ENCODE peak calls at places on chromosomes 13 and 19, in five cellular contexts. W, S, V, Y and J are unnamed samples.
A peak's percentile ranks its signal among the peaks of the same experiment; 100 is the strongest.

GRCh38 chr19:38583219-38583984 is 34.4 kb downstream of the MAP4K1 start:
- DNase-seq in W (no peak), S (no peak), V (no peak), Y (no peak), J (no peak)

GRCh38 chr13:73179906-73180305 is 121.1 kb downstream of the KLF5 start:
- DNase-seq in W (no peak), S (peak; percentile 80), V (no peak), Y (no peak), J (no peak)

GRCh38 chr19:15159251-15159650 is 41.5 kb downstream of the NOTCH3 start:
- DNase-seq in W (peak; percentile 74), S (peak; percentile 33), V (peak; percentile 17), Y (no peak), J (no peak)

GRCh38 chr19:21028969-21029268 is 8.5 kb downstream of the ZNF430 start:
- DNase-seq in W (no peak), S (no peak), V (no peak), Y (no peak), J (no peak)

GRCh38 chr19:10334340-10335148 is 1.2 kb upstream of the RAVER1 start:
- DNase-seq in W (peak; percentile 92), S (peak; percentile 93), V (peak; percentile 93), Y (peak; percentile 94), J (peak; percentile 59)

GRCh38 chr19:1713170-1713569 is 40.1 kb upstream of the ONECUT3 start:
- DNase-seq in W (no peak), S (no peak), V (no peak), Y (no peak), J (no peak)

GRCh38 chr13:48194392-48194754 is 38.6 kb upstream of the ITM2B start:
- DNase-seq in W (no peak), S (no peak), V (no peak), Y (no peak), J (no peak)

GRCh38 chr19:46818812-46819211 is 30.4 kb upstream of the SLC1A5 start:
- DNase-seq in W (peak; percentile 65), S (peak; percentile 33), V (peak; percentile 69), Y (peak; percentile 47), J (no peak)

GRCh38 chr13:35388456-35388855 is 88.0 kb downstream of the MAB21L1 start:
- DNase-seq in W (no peak), S (no peak), V (no peak), Y (no peak), J (no peak)

DNA sequence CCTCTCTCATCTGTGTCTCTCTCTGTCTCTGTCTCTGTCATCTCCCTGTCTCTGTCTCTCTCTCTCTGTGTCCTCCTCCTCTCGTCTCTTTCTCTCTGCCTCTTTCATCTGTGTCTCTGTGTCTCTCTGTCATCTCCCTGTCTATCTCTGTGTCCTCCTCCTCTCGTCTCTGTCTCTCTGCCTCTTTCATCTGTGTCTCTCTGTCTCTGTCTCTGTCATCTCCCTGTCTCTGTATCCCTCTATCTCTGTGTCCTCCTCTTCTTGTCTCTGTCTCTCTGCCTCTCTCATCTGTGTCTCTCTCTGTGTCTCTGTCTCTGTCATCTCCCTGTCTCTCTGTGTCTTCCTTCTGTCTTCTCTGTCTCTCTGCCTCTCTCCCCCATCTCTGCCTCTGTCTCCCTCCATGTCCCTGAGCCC is 551 bp upstream of the EBI3 start:
- DNase-seq in W (no peak), S (no peak), V (no peak), Y (no peak), J (no peak)
- H3K4me3 ChIP-seq in W (no peak overlapping the region), S (no peak overlapping the region), V (no peak overlapping the region), Y (no peak overlapping the region), J (no peak overlapping the region)

GRCh38 chr13:111116830-111117229 is 1.7 kb downstream of the ARHGEF7 start:
- DNase-seq in W (no peak), S (peak; percentile 14), V (no peak), Y (no peak), J (no peak)
- H3K4me2 ChIP-seq in W (no peak overlapping the region), S (no peak overlapping the region), V (no peak overlapping the region), Y (no peak overlapping the region), J (no peak overlapping the region)

GRCh38 chr19:17680235-17680722 is 7.9 kb downstream of the UNC13A start:
- DNase-seq in W (peak; percentile 63), S (peak; percentile 62), V (peak; percentile 75), Y (peak; percentile 51), J (no peak)
- H3K4me3 ChIP-seq in W (no peak overlapping the region), S (peak overlapping the region; percentile 0), V (peak overlapping the region; percentile 43), Y (peak overlapping the region; percentile 16), J (no peak overlapping the region)

DNA sequence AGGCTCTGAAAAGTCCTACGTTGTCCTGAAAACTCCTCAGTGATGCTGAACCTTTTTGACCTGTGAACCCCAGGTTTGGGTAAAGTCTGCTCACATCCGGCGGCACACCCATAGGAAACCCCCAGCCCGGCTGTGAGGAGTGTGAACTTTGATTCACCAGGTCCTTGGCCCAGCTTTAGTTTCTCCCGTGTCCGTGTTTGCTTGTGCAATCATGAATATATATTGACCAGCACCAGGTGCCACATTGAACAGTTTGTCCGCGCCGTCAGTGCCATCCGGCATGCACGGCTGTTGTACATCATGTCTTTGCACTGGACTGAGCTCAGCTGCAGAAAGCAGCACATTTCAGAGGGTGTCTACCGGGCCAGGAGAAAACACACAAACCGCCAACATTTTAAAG is 45.3 kb downstream of the NFIC start:
- DNase-seq in W (no peak), S (no peak), V (no peak), Y (no peak), J (no peak)
- H3K4me2 ChIP-seq in W (no peak overlapping the region), S (no peak overlapping the region), V (no peak overlapping the region), Y (no peak overlapping the region), J (no peak overlapping the region)

GRCh38 chr19:519449-519865 is 12.1 kb upstream of the CDC34 start:
- DNase-seq in W (no peak), S (no peak), V (no peak), Y (no peak), J (no peak)

GRCh38 chr19:518292-519231 is 11.3 kb downstream of the TPGS1 start:
- DNase-seq in W (peak; percentile 93), S (peak; percentile 63), V (no peak), Y (no peak), J (no peak)

GRCh38 chr19:516884-517424 is 9.7 kb downstream of the TPGS1 start:
- DNase-seq in W (peak; percentile 56), S (no peak), V (no peak), Y (no peak), J (no peak)

GRCh38 chr19:514166-514663 is 6.9 kb downstream of the TPGS1 start:
- DNase-seq in W (no peak), S (no peak), V (no peak), Y (no peak), J (no peak)

GRCh38 chr19:517721-518136 is 10.4 kb downstream of the TPGS1 start:
- DNase-seq in W (no peak), S (no peak), V (no peak), Y (no peak), J (no peak)
- H3K4me3 ChIP-seq in W (no peak overlapping the region), S (no peak overlapping the region), V (no peak overlapping the region), Y (no peak overlapping the region), J (no peak overlapping the region)

DNA sequence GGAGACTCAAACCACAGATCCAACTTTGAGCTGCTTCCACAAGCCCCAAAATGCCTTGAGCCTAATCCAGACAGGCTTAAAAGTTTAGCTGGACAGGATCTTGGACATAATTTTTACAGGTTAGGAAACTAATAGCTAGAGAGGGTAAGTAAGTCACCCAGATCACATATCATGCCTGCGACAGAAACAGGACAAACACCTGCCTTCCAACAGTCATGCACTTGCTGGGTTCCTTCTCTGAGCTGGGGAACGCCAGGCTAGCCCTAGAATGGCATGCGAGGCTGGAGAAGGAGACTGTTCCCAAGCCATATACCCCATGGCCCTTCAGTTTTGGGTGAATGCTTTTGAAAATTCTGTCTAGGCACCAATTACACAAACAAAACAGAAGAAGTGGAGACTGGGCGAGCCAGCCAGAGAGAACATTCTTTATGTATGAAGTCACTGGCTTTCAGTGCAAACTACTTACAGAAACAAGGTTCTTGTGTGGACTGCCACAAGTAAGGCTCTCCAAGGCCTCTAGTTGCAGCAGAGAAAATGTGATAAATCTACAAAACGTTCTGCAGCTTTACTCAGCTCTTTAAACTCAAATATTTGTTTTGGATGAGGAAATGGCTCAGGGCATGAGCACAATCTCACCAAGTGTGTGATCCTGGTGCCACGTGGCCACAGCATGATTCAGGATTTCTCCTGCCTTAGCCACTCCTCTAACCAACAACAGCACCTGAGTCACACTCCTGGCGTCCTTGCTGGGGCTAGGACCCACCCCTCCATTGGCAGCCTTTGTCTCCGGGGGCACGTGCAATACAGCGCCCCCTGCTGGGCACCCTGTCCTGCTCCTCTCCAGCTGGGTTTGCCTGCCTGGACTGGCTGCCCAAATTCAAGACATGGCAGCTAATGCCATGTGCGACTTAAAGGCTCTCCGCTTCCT is 73.4 kb upstream of the UBL3 start:
- DNase-seq in W (peak; percentile 98), S (peak; percentile 99), V (peak; percentile 98), Y (peak; percentile 97), J (no peak)
- H3K4me2 ChIP-seq in W (no peak overlapping the region), S (peak overlapping the region; percentile 53), V (peak overlapping the region; percentile 93), Y (peak overlapping the region; percentile 75), J (peak overlapping the region; percentile 86)

GRCh38 chr13:79805317-79805716 is 324.4 kb downstream of the NDFIP2 start:
- DNase-seq in W (peak; percentile 85), S (no peak), V (no peak), Y (no peak), J (no peak)
- H3K4me3 ChIP-seq in W (no peak overlapping the region), S (no peak overlapping the region), V (no peak overlapping the region), Y (no peak overlapping the region), J (no peak overlapping the region)